ENCODE peak calls at places on chromosomes 7 and 10, in six cellular contexts. Z is H1, Y is ascending aorta, L is AG04450, G is body of pancreas, V is colonic mucosa. T is an unnamed sample.

GRCh38 chr10:77162697-77163096 is 474.9 kb downstream of the KCNMA1 start:
- DNase-seq in Z (no peak), Y (no peak), L (no peak), G (no peak), V (no peak), T (no peak)

GRCh38 chr7:128826512-128826911 is 3.7 kb upstream of the FLNC start:
- DNase-seq in Z (no peak), Y (no peak), L (no peak), G (no peak), V (no peak), T (no peak)

GRCh38 chr10:4588824-4589223 is 237.2 kb upstream of the AKR1E2 start:
- DNase-seq in Z (no peak), Y (no peak), L (no peak), G (no peak), V (no peak), T (no peak)

GRCh38 chr7:2609001-2609411 is 22.8 kb upstream of the TTYH3 start:
- DNase-seq in Z (no peak), Y (no peak), L (no peak), G (peak; percentile 50), V (no peak), T (no peak)

GRCh38 chr10:94481410-94481809 is 64.2 kb upstream of the HELLS start:
- DNase-seq in Z (no peak), Y (no peak), L (no peak), G (no peak), V (no peak), T (no peak)

GRCh38 chr7:3134715-3135114 is 91.0 kb upstream of the CARD11 start:
- DNase-seq in Z (no peak), Y (no peak), L (no peak), G (no peak), V (no peak), T (no peak)

GRCh38 chr10:103276941-103277712 is at the start of gene INA:
- DNase-seq in Z (peak; percentile 88), Y (no peak), L (no peak), G (peak; percentile 15), V (no peak), T (no peak)

GRCh38 chr7:122802211-122802833 is 83.9 kb downstream of the CADPS2 start:
- DNase-seq in Z (no peak), Y (no peak), L (no peak), G (peak; percentile 13), V (no peak), T (no peak)

GRCh38 chr7:102396710-102397019 is 502 bp downstream of the PRKRIP1 start:
- DNase-seq in Z (no peak), Y (no peak), L (no peak), G (no peak), V (no peak), T (no peak)

GRCh38 chr10:84340632-84341537 is 12.5 kb downstream of the CCSER2 start:
- DNase-seq in Z (no peak), Y (no peak), L (no peak), G (no peak), V (no peak), T (no peak)

GRCh38 chr7:51590746-51591145 is 274.1 kb upstream of the COBL start:
- DNase-seq in Z (no peak), Y (no peak), L (no peak), G (no peak), V (no peak), T (no peak)

GRCh38 chr10:71531485-71532446 is 135.0 kb downstream of the CDH23 start:
- DNase-seq in Z (no peak), Y (no peak), L (no peak), G (no peak), V (no peak), T (no peak)

GRCh38 chr7:90743626-90744025 is 147.5 kb downstream of the CDK14 start:
- DNase-seq in Z (no peak), Y (no peak), L (no peak), G (no peak), V (no peak), T (no peak)

GRCh38 chr7:5421626-5422323 is 1.9 kb downstream of the TNRC18 start:
- DNase-seq in Z (no peak), Y (peak; percentile 71), L (no peak), G (peak; percentile 73), V (peak; percentile 74), T (no peak)

GRCh38 chr7:116512524-116513188 is 12.2 kb upstream of the CAV1 start:
- DNase-seq in Z (no peak), Y (no peak), L (no peak), G (no peak), V (no peak), T (no peak)

GRCh38 chr7:129779602-129780256 is 168.2 kb downstream of the NRF1 start:
- DNase-seq in Z (peak; percentile 90), Y (no peak), L (no peak), G (peak; percentile 71), V (no peak), T (no peak)

GRCh38 chr10:63697956-63698814 is 177.0 kb downstream of the REEP3 start:
- DNase-seq in Z (no peak), Y (no peak), L (no peak), G (peak; percentile 14), V (no peak), T (no peak)

GRCh38 chr7:45349102-45349501 is 191.5 kb downstream of the RAMP3 start:
- DNase-seq in Z (no peak), Y (no peak), L (no peak), G (no peak), V (no peak), T (no peak)

GRCh38 chr7:15737586-15737985 is 51.1 kb upstream of the MEOX2 start:
- DNase-seq in Z (no peak), Y (no peak), L (no peak), G (no peak), V (no peak), T (no peak)

GRCh38 chr10:43842072-43842471 is 193.4 kb upstream of the ZNF32 start:
- DNase-seq in Z (no peak), Y (no peak), L (no peak), G (no peak), V (no peak), T (no peak)

GRCh38 chr10:71873582-71874182 is 22.6 kb upstream of the PSAP start:
- DNase-seq in Z (no peak), Y (no peak), L (no peak), G (no peak), V (no peak), T (no peak)

GRCh38 chr10:43136995-43137700 is 1.1 kb upstream of the CSGALNACT2 start:
- DNase-seq in Z (no peak), Y (no peak), L (no peak), G (no peak), V (no peak), T (peak; percentile 80)

GRCh38 chr10:28679941-28680752 is 2.8 kb downstream of the BAMBI start:
- DNase-seq in Z (no peak), Y (no peak), L (no peak), G (no peak), V (peak; percentile 35), T (no peak)

GRCh38 chr10:11403116-11403515 is 208.3 kb downstream of the USP6NL start:
- DNase-seq in Z (no peak), Y (no peak), L (no peak), G (no peak), V (peak; percentile 19), T (no peak)

DNA sequence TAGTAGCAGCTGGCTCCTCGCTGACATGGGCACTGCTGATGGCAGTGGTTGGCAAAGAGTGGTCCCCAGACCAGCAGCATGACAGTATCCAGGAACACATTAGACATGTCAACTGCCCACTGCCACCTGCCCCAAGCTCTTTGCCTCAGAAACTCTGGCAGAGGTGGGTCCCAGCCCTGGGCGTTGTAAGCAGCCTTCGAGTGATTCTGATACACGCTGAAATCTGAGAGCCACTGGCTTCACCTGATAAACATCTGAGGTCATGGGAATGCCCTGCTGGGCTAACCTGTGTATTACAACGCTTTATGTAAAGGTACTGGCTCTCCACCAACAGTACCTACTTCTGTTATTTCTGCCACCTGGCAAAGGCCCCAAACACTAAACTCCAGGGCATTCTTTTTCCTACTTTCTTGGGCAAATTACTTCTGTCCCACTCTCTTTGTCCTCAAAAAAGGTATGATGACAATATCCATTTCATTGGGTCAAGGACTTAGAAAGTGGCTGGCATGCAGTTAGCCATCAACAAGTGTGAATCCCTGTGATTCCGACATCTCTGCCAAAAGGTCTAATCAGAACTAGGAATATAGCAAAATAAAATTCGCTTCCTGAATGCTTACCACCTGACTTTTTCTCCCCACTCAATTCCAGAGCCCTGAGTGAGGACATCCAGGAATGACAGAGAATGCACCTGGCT is 9.2 kb downstream of the SGMS1 start:
- DNase-seq in Z (peak; percentile 66), Y (no peak), L (no peak), G (peak; percentile 44), V (no peak), T (no peak)
- TF ChIP-seq CTCF in Z (no peak), Y (no peak), L (peak; percentile 16), G (no peak), V (peak; percentile 25), T (peak; percentile 9)

GRCh38 chr7:120735791-120736190 is 122.2 kb downstream of the TSPAN12 start:
- DNase-seq in Z (no peak), Y (no peak), L (no peak), G (no peak), V (no peak), T (no peak)

GRCh38 chr7:120742370-120742769 is 115.6 kb downstream of the TSPAN12 start:
- DNase-seq in Z (no peak), Y (no peak), L (no peak), G (no peak), V (no peak), T (no peak)

GRCh38 chr7:120741371-120742042 is 116.4 kb downstream of the TSPAN12 start:
- DNase-seq in Z (no peak), Y (no peak), L (no peak), G (no peak), V (no peak), T (no peak)

GRCh38 chr7:120740348-120740747 is 117.6 kb downstream of the TSPAN12 start:
- DNase-seq in Z (no peak), Y (no peak), L (no peak), G (no peak), V (no peak), T (no peak)

GRCh38 chr7:120738816-120739215 is 119.1 kb downstream of the TSPAN12 start:
- DNase-seq in Z (no peak), Y (no peak), L (no peak), G (no peak), V (no peak), T (no peak)
- TF ChIP-seq CTCF in Z (no peak), Y (no peak), L (no peak), G (no peak), V (no peak), T (no peak)

DNA sequence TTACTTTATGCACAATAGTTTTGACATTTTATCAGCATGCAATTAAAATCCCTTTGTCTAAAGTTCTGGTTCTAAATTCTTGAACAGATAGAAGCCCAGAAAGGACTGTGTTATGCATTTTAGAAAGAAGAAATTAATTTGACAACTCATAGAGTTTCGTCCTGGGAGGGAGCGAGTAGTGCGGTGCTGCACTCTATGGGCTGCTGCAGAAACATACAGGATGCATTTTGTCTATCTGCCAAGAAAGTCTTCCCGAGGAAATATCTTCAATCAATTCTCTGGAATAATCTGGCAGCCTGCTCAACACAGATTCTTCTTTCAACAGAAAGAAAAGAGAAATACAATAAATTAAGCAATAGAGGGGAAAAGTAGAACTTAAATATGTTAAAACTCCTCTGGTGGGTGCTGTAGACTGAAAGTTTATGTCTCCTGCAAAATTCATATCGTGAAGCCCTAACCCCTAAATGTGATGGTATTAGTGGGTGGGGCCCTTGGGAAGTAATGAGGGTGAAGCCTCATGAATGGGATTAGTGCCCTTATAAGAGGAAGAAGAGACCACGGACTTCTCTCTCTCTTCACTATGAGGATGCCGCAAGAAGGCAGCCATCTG is 39.0 kb upstream of the IFRD1 start:
- DNase-seq in Z (no peak), Y (no peak), L (no peak), G (peak; percentile 29), V (no peak), T (no peak)
- TF ChIP-seq CTCF in Z (peak; percentile 63), Y (no peak), L (peak; percentile 78), G (peak; percentile 50), V (peak; percentile 37), T (peak; percentile 88)

GRCh38 chr10:105974803-105975456 is 1189.6 kb downstream of the SORCS1 start:
- DNase-seq in Z (no peak), Y (no peak), L (no peak), G (peak; percentile 44), V (no peak), T (no peak)
- TF ChIP-seq CTCF in Z (peak; percentile 43), Y (no peak), L (peak; percentile 47), G (peak; percentile 58), V (peak; percentile 14), T (peak; percentile 31)